ENCODE peak calls at places on chromosome 10, in nine cellular contexts. Y is tibial nerve, B is BJ, X is tibial artery, F is GM12865, A is ovary, P is H1, R is esophagus squamous epithelium, S is A549. Z is an unnamed sample.

GRCh38 chr10:6770846-6771245 is 190.8 kb upstream of the PRKCQ start:
- DNase-seq in R (no peak), B (no peak), P (no peak), Y (no peak), F (no peak), S (no peak), X (no peak), A (no peak), Z (peak; percentile 14)

GRCh38 chr10:24382596-24382978 is 173.6 kb downstream of the KIAA1217 start:
- DNase-seq in B (no peak), S (no peak), X (no peak), Y (no peak), A (no peak), F (peak; percentile 57), P (no peak), R (no peak), Z (no peak)

GRCh38 chr10:59997807-59998525 is 91.6 kb upstream of the CCDC6 start:
- DNase-seq in S (no peak), A (no peak), B (no peak), Y (peak; percentile 22), R (no peak), P (no peak), F (no peak), X (no peak), Z (no peak)

GRCh38 chr10:92880912-92881311 is 32.6 kb downstream of the EXOC6 start:
- DNase-seq in P (no peak), S (no peak), A (no peak), X (no peak), Y (no peak), B (no peak), F (no peak), R (no peak), Z (no peak)

GRCh38 chr10:131179386-131179785 is 132.1 kb downstream of the TCERG1L start:
- DNase-seq in R (no peak), Y (no peak), F (no peak), S (no peak), B (no peak), A (peak; percentile 40), X (peak; percentile 40), P (peak; percentile 34), Z (no peak)

GRCh38 chr10:87092861-87093460 is 1.7 kb downstream of the GLUD1 start:
- DNase-seq in B (no peak), Y (no peak), F (peak; percentile 54), P (peak; percentile 58), S (no peak), X (no peak), R (no peak), A (no peak), Z (peak; percentile 20)

GRCh38 chr10:27699778-27700177 is 45.8 kb downstream of the MKX start:
- DNase-seq in X (no peak), R (no peak), Y (no peak), B (no peak), S (no peak), A (no peak), P (no peak), F (no peak), Z (peak; percentile 89)

GRCh38 chr10:128047991-128048826 is 78.0 kb downstream of the MKI67 start:
- DNase-seq in P (no peak), X (peak; percentile 62), R (no peak), B (no peak), F (peak; percentile 59), S (no peak), Y (no peak), A (no peak), Z (no peak)

GRCh38 chr10:89518876-89519842 is 16.2 kb downstream of the SLC16A12 start:
- DNase-seq in B (peak; percentile 91), F (no peak), S (no peak), R (no peak), P (no peak), X (no peak), A (no peak), Y (peak; percentile 67), Z (peak; percentile 96)

GRCh38 chr10:74233281-74233680 is 82.3 kb downstream of the ADK start:
- DNase-seq in S (no peak), P (no peak), A (no peak), Y (no peak), B (no peak), F (no peak), X (no peak), R (no peak), Z (no peak)

GRCh38 chr10:52632591-52632990 is 140.0 kb downstream of the MBL2 start:
- DNase-seq in F (no peak), P (no peak), A (no peak), B (no peak), S (no peak), R (no peak), Y (no peak), X (no peak), Z (no peak)

GRCh38 chr10:42972946-42973345 is 103.9 kb upstream of the RET start:
- DNase-seq in S (no peak), B (no peak), R (no peak), X (no peak), P (no peak), F (no peak), A (no peak), Y (no peak), Z (no peak)

GRCh38 chr10:11724938-11725776 is 17.0 kb upstream of the ECHDC3 start:
- DNase-seq in P (no peak), R (no peak), B (no peak), S (peak; percentile 72), A (no peak), Y (peak; percentile 40), X (no peak), F (peak; percentile 88), Z (peak; percentile 71)

GRCh38 chr10:132460691-132461090 is 63.7 kb downstream of the PWWP2B start:
- DNase-seq in A (no peak), S (no peak), P (no peak), B (no peak), F (no peak), X (no peak), Y (no peak), R (no peak), Z (no peak)

GRCh38 chr10:16952610-16953009 is 135.4 kb upstream of the RSU1 start:
- DNase-seq in A (no peak), X (no peak), B (no peak), Y (no peak), P (no peak), S (no peak), F (peak; percentile 18), R (no peak), Z (no peak)

GRCh38 chr10:133405272-133405671 is 11.3 kb downstream of the MTG1 start:
- DNase-seq in R (no peak), S (no peak), Y (no peak), X (no peak), P (no peak), F (no peak), A (no peak), B (no peak), Z (peak; percentile 36)

GRCh38 chr10:69783515-69783914 is 18.2 kb upstream of the COL13A1 start:
- DNase-seq in F (no peak), Y (no peak), R (no peak), B (no peak), S (no peak), A (no peak), X (no peak), P (no peak), Z (no peak)
- TF ChIP-seq CTCF in F (no peak), Y (no peak), R (no peak), B (no peak), S (no peak), A (no peak), X (no peak), P (no peak), Z (no peak)

GRCh38 chr10:103954543-103954942 is 12.4 kb upstream of the SLK start:
- DNase-seq in P (no peak), B (no peak), A (no peak), F (no peak), R (no peak), X (no peak), S (no peak), Y (no peak), Z (no peak)

GRCh38 chr10:103951942-103952341 is 15.0 kb upstream of the SLK start:
- DNase-seq in F (no peak), S (no peak), Y (no peak), P (no peak), X (no peak), B (no peak), R (no peak), A (no peak), Z (no peak)

GRCh38 chr10:103949728-103950127 is 17.2 kb upstream of the SLK start:
- DNase-seq in R (no peak), Y (no peak), A (no peak), P (no peak), X (no peak), F (no peak), S (no peak), B (no peak), Z (no peak)

GRCh38 chr10:103947799-103948198 is 19.1 kb upstream of the SLK start:
- DNase-seq in S (no peak), X (no peak), F (peak; percentile 11), P (no peak), B (no peak), A (no peak), Y (no peak), R (no peak), Z (no peak)

GRCh38 chr10:103951183-103951582 is 15.8 kb upstream of the SLK start:
- DNase-seq in R (no peak), A (no peak), Y (no peak), B (no peak), P (no peak), F (no peak), S (no peak), X (no peak), Z (no peak)
- H3K4me3 ChIP-seq in R (no peak overlapping the region), A (no peak overlapping the region), Y (no peak overlapping the region), B (no peak overlapping the region), P (no peak overlapping the region), F (no peak overlapping the region), S (no peak overlapping the region), X (no peak overlapping the region), Z (no peak overlapping the region)

DNA sequence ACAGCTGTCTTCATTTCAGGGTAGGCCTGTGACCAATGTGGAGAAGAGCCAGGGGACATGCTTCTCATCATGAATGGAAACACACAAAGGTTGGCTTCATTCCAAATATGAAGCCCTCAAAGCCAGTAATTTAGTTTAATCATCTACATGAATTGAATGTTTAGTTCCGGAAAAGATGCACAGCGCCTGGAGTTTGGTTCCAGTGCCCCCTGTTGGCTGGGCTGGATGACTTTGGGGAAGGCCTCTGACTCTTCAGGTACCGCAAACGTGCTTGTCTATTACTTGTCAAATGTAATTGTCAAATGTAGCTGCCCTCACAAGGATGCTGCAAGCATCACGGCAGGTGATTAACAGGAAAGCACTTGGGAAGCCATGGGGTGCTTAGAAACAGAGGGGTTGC is 130.7 kb downstream of the ADRA2A start:
- DNase-seq in X (no peak), S (no peak), B (no peak), F (peak; percentile 33), R (no peak), Y (no peak), P (peak; percentile 47), A (peak; percentile 43), Z (no peak)
- TF ChIP-seq CTCF in X (no peak), S (no peak), B (no peak), F (peak; percentile 46), R (peak; percentile 42), Y (no peak), P (peak; percentile 59), A (no peak), Z (no peak)

DNA sequence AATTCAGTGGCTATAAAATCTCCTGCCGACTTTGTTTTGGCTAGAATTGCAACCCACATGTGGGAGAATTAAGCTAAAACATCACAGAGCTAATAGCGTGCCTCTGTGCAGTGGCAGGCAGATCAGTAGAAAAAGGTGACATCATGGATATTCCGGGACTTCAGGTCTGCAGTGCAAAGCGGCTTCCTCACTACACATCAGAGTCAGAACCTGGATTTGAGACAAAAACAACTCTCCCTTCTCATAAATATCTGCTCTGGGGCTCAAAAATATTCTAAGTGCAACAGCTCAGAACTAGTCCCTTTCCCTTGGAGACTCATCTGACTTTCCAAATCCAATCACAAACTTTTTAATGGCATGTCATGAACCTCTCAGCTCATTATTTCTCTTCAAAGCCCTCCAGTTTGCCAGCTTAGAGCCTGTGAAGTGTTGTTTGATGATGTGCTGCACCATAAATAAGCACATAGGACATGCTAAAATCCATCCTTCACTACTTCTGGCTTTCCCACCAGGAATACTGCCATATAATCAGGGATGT is 337.1 kb downstream of the RNLS start:
- DNase-seq in P (no peak), Y (peak; percentile 38), S (no peak), A (no peak), X (no peak), F (no peak), R (no peak), B (peak; percentile 39), Z (peak; percentile 64)
- H3K4me3 ChIP-seq in P (no peak overlapping the region), Y (no peak overlapping the region), S (no peak overlapping the region), A (no peak overlapping the region), X (peak overlapping the region; percentile 17), F (no peak overlapping the region), R (no peak overlapping the region), B (no peak overlapping the region), Z (peak overlapping the region; percentile 7)